ENCODE peak calls at places on chromosome 12, in ten cellular contexts. P is fibroblast of lung, K is HepG2, G is SK-N-SH, S is IMR-90, U is MM.1S, T is GM12878, L is keratinocyte, W is kidney, Z is neural progenitor cell. O is an unnamed sample. For H3K4me1, the result is how much of the 10 kb centered on the place peaks cover.

GRCh38 chr12:1357711-1358110 is 236.7 kb downstream of the FBXL14 start:
- DNase-seq in L (no peak), K (no peak), G (no peak), W (no peak), Z (no peak), U (no peak), S (no peak), T (no peak), P (no peak), O (no peak)

GRCh38 chr12:92735131-92735721 is 32.4 kb downstream of the PLEKHG7 start:
- DNase-seq in U (no peak), P (peak), W (no peak), G (no peak), T (no peak), K (no peak), S (peak), Z (no peak), L (no peak), O (no peak)

GRCh38 chr12:75781532-75782046 is 250.0 kb downstream of the PHLDA1 start:
- DNase-seq in U (no peak), K (no peak), S (peak), G (no peak), W (no peak), T (no peak), Z (no peak), L (peak), P (peak), O (no peak)

GRCh38 chr12:76945867-76946266 is 67.0 kb upstream of the CSRP2 start:
- DNase-seq in Z (no peak), L (no peak), W (no peak), P (peak), U (no peak), S (peak), G (no peak), K (no peak), T (no peak), O (no peak)

GRCh38 chr12:10810068-10810467 is at the start of gene TAS2R9:
- DNase-seq in K (no peak), T (no peak), L (no peak), G (no peak), W (no peak), Z (no peak), U (no peak), S (no peak), P (no peak), O (no peak)

GRCh38 chr12:59833408-59833807 is 237.6 kb downstream of the SLC16A7 start:
- DNase-seq in U (no peak), W (no peak), G (no peak), Z (no peak), S (peak), L (no peak), K (no peak), P (no peak), T (no peak), O (no peak)

GRCh38 chr12:7748774-7749296 is 1.7 kb upstream of the CLEC4C start:
- DNase-seq in T (no peak), P (no peak), Z (no peak), S (no peak), G (no peak), L (no peak), W (no peak), U (no peak), K (no peak), O (no peak)

GRCh38 chr12:20527396-20528154 is 159.2 kb downstream of the PDE3A start:
- DNase-seq in W (no peak), P (peak), T (no peak), K (no peak), L (no peak), U (no peak), S (peak), Z (no peak), G (no peak), O (no peak)

GRCh38 chr12:188910-189621 is 24.9 kb downstream of the SLC6A12 start:
- DNase-seq in S (peak), T (no peak), W (no peak), Z (peak), P (peak), G (peak), U (peak), K (no peak), L (no peak), O (no peak)

GRCh38 chr12:49537709-49538601 is 875 bp upstream of the KCNH3 start:
- DNase-seq in U (peak), L (no peak), W (no peak), P (no peak), Z (peak), G (peak), S (no peak), T (no peak), K (no peak), O (no peak)
- H3K9ac ChIP-seq in U (peak), L (no peak), W (no peak), P (no peak), Z (no peak), G (no peak), S (no peak), T (no peak), K (no peak), O (no peak)

GRCh38 chr12:57231276-57232021 is 1.9 kb downstream of the SHMT2 start:
- DNase-seq in W (peak), P (no peak), U (no peak), T (no peak), G (no peak), L (no peak), K (no peak), S (no peak), Z (no peak), O (no peak)
- H3K4me1 ChIP-seq in W (under half), P (under half), U (under half), T (under half), G (under half), L (half or more), K (half or more), S (under half), Z (under half), O (under half)

DNA sequence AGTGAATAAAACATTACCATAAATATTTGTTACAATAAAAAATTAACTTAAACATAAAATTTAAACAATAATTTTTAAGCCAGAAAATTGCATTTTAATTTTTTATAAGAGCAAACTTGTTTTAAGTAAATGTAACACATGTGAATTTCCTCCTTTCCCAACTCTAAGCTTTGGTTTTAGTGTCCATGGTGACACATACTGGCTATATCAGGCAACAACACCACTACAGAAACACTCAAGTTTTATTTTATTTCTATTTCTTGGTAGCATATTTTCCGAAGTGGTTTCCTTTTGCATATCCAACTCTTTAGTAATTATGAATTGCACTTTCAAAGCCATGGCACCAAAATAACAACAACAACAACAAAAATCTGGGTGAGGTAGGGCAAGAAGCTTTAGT is 2.2 kb downstream of the NELL2 start:
- DNase-seq in Z (no peak), P (peak), G (peak), L (no peak), U (peak), T (no peak), S (peak), K (no peak), W (no peak), O (no peak)
- TF ChIP-seq CTCF in Z (peak), P (peak), G (peak), L (no peak), U (peak), T (peak), S (no peak), K (no peak), W (no peak), O (no peak)

DNA sequence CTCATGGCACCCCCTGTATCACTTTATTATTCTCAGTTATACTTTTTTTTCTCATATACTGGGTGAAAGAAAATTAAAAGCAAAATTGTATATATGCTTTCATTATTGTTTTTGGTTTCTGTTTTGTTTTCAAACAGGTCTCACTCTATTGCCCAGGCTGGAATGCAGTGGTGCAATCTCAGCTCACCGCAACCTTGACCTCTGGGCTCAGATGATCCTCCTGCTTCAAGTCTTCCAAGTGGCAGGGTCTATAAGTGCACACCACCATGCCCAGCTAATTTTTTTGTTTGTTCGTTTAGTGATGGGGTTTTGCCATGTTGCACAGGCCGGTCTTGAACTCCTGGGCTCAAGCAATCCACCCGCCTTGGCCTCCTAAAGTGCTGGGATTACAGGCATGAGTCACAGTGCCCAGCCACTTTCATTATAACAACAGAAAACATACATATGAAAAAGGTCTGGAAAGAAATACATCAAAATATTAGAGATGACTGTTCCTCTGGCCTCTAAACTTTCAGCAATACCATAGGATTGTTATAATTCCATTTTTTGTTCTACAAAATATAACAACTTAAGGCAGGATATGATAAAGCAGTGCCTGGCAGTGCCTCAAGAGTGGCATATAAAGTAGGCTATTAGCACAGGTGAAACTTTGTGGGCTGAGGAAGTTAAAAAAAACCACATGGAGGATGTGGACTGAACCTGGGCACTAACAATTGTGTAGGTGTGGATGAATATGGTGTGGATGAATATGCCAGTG is 5.8 kb upstream of the NTN4 start:
- DNase-seq in P (no peak), Z (no peak), L (no peak), S (no peak), G (no peak), W (no peak), K (peak), T (no peak), U (peak), O (no peak)
- H3K9ac ChIP-seq in P (no peak), Z (no peak), L (no peak), S (no peak), G (no peak), W (no peak), K (no peak), T (no peak), U (no peak), O (no peak)

GRCh38 chr12:12890492-12890814 is 909 bp upstream of the GPRC5A start:
- DNase-seq in T (no peak), Z (no peak), K (no peak), L (no peak), W (no peak), U (no peak), P (peak), G (peak), S (peak), O (peak)

GRCh38 chr12:12891646-12892355 is 439 bp downstream of the GPRC5A start:
- DNase-seq in K (no peak), L (no peak), P (no peak), T (no peak), S (no peak), U (no peak), G (no peak), Z (no peak), W (no peak), O (no peak)

GRCh38 chr12:12893438-12893837 is 2.1 kb downstream of the GPRC5A start:
- DNase-seq in U (no peak), Z (no peak), P (no peak), L (no peak), W (no peak), T (no peak), K (no peak), G (no peak), S (no peak), O (no peak)

GRCh38 chr12:12890815-12891645 is at the start of gene GPRC5A:
- DNase-seq in G (peak), Z (peak), W (peak), P (peak), U (peak), K (peak), S (peak), T (no peak), L (peak), O (peak)

DNA sequence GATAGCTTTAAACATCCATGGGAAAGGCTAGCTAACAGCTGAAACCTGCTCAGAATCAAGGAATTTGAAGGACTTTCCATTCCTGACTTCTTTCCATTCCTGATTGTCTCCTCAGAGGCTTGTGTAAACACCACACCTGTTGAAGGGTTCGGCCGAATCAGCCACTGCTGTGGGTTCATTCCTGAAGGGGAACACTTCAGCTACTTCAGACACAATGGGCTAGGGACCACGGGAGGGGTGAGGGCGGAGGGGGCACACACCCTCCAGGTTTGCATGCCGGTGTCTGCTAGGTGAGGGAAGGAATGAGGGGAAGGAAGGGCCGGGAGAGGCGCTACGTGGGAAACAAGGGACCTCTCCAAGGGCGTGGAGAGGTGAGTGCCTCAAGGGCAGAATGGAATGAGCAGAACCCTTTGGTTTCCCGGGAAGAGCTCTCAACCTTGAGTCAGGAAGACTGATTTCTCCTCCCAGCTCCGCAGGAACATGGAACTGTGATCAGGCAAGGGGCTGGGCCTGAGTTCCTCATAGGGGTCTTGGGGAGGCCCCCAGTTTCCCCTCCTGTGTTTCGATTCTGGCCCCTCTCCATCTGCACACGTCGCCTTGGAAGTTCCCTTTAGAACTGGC is 1.4 kb downstream of the GPRC5A start:
- DNase-seq in U (no peak), K (no peak), Z (no peak), T (no peak), L (no peak), G (no peak), P (no peak), W (no peak), S (no peak), O (no peak)
- H3K4me1 ChIP-seq in U (under half), K (under half), Z (under half), T (under half), L (under half), G (under half), P (under half), W (under half), S (under half), O (under half)

GRCh38 chr12:3884671-3885070 is 11.5 kb upstream of the PARP11 start:
- DNase-seq in S (no peak), T (no peak), L (no peak), G (no peak), K (no peak), Z (no peak), U (no peak), P (no peak), W (no peak), O (no peak)

GRCh38 chr12:3885179-3886094 is 12.2 kb upstream of the PARP11 start:
- DNase-seq in S (peak), U (peak), T (no peak), K (peak), L (no peak), Z (peak), G (peak), P (peak), W (no peak), O (peak)

GRCh38 chr12:3882396-3882795 is 9.2 kb upstream of the PARP11 start:
- DNase-seq in K (no peak), S (no peak), W (no peak), P (no peak), U (no peak), Z (no peak), G (no peak), T (no peak), L (no peak), O (no peak)

GRCh38 chr12:3881208-3881980 is 8.2 kb upstream of the PARP11 start:
- DNase-seq in T (no peak), S (no peak), K (no peak), U (no peak), W (no peak), L (no peak), P (no peak), G (no peak), Z (peak), O (no peak)

GRCh38 chr12:3882896-3883564 is 9.8 kb upstream of the PARP11 start:
- DNase-seq in G (no peak), W (no peak), S (peak), Z (no peak), L (no peak), K (peak), U (peak), P (peak), T (no peak), O (no peak)
- TF ChIP-seq CTCF in G (no peak), W (no peak), S (peak), Z (peak), L (peak), K (peak), U (peak), P (peak), T (peak), O (no peak)

DNA sequence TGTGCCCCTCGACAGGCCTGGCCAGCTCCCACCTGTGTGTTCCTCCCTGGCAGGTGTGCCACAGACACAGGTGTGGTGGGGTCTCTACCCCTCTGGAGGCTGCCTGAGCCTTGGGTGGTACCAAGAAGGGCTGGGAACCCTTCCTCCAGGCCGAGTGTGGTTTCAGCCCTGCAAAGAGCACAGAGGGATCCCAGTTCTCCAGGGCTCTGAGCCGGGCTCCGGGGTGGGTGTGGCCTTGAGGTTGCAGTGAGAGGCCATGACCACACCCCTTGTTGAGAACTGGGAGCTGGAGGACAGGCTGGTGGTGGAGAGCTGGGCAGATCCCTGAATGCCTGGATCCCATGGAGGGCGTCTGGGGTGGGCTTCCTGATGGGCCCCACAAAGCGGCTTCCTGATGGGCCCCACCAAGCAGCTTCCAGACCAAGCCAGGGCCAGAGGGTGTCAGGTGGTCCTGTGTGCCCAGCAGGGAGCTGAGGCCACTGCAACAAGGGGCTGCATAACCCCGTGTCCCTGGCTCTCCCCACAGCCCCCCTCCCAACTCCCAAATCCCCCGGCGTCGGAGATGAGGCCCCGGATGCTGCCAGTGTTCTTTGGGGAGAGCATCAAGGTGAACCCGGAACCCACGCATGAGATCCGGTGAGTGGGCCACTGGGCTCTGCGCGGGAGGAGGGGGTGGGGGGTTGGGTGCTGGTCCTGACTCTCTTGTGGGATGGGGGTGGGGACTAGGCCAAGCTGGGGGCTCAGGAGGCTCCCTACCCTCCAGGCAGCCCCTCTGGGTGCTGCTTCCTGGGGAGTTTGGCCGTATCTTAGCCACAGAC is 16.6 kb downstream of the RFLNA start:
- DNase-seq in P (no peak), U (no peak), G (no peak), T (no peak), Z (no peak), W (no peak), S (no peak), K (no peak), L (no peak), O (peak)
- H3K9ac ChIP-seq in P (no peak), U (no peak), G (no peak), T (no peak), Z (no peak), W (no peak), S (no peak), K (no peak), L (no peak), O (no peak)

GRCh38 chr12:132491349-132491663 is 1.4 kb downstream of the FBRSL1 start:
- DNase-seq in S (no peak), W (no peak), P (no peak), U (no peak), T (no peak), Z (no peak), G (no peak), K (peak), L (no peak), O (no peak)

GRCh38 chr12:132489078-132489601 is 811 bp upstream of the FBRSL1 start:
- DNase-seq in K (no peak), T (no peak), Z (peak), S (no peak), G (no peak), P (no peak), W (no peak), U (no peak), L (no peak), O (peak)

GRCh38 chr12:132491761-132492378 is 1.9 kb downstream of the FBRSL1 start:
- DNase-seq in W (no peak), P (no peak), S (no peak), U (no peak), Z (no peak), K (no peak), L (no peak), G (no peak), T (no peak), O (no peak)

GRCh38 chr12:132489602-132490239 is at the start of gene FBRSL1:
- DNase-seq in W (peak), L (peak), G (peak), U (peak), S (peak), K (peak), T (no peak), Z (peak), P (peak), O (peak)

GRCh38 chr12:132490481-132491348 is 764 bp downstream of the FBRSL1 start:
- DNase-seq in W (no peak), L (no peak), G (peak), K (no peak), P (no peak), U (no peak), Z (peak), S (peak), T (no peak), O (no peak)
- H3K4me1 ChIP-seq in W (under half), L (under half), G (half or more), K (half or more), P (under half), U (under half), Z (under half), S (under half), T (under half), O (under half)

O was measured in colonic mucosa.